ENCODE peak calls at places on chromosomes 13 and 19, in seven cellular contexts. I is thoracic aorta; Z is adrenal gland; C is IMR-90; D is CD8-positive, alpha-beta memory T cell; L is CD4-positive, CD25-positive, alpha-beta regulatory T cell; B is small intestine. H is an unnamed sample. For H3K36me3, the result is how much of the 10 kb centered on the place peaks cover.

GRCh38 chr19:38266981-38267597 is 2.7 kb downstream of the SPINT2 start:
- DNase-seq in I (no peak), Z (no peak), C (peak), D (no peak), L (no peak), B (peak), H (peak)

GRCh38 chr13:51763486-51763885 is 40.5 kb downstream of the DHRS12 start:
- DNase-seq in I (no peak), Z (no peak), C (no peak), D (no peak), L (no peak), B (no peak), H (no peak)

GRCh38 chr19:55449469-55449868 is 6.4 kb upstream of the SHISA7 start:
- DNase-seq in I (no peak), Z (no peak), C (no peak), D (no peak), L (no peak), B (no peak), H (no peak)

GRCh38 chr19:50377051-50377441 is 789 bp downstream of the NR1H2 start:
- DNase-seq in I (no peak), Z (no peak), C (no peak), D (peak), L (peak), B (peak), H (no peak)

GRCh38 chr19:53246498-53246897 is 8.2 kb downstream of the ZNF677 start:
- DNase-seq in I (no peak), Z (no peak), C (no peak), D (no peak), L (no peak), B (no peak), H (no peak)

GRCh38 chr13:27997904-27998522 is 9.5 kb upstream of the URAD start:
- DNase-seq in I (no peak), Z (no peak), C (peak), D (no peak), L (peak), B (peak), H (peak)

GRCh38 chr13:24038846-24039330 is 121.6 kb upstream of the SPATA13 start:
- DNase-seq in I (no peak), Z (no peak), C (peak), D (no peak), L (no peak), B (no peak), H (peak)

GRCh38 chr19:4277051-4277700 is 1.9 kb upstream of the SHD start:
- DNase-seq in I (no peak), Z (no peak), C (no peak), D (no peak), L (no peak), B (no peak), H (no peak)

GRCh38 chr13:31775686-31776085 is 36.4 kb downstream of the RXFP2 start:
- DNase-seq in I (no peak), Z (no peak), C (no peak), D (no peak), L (no peak), B (no peak), H (no peak)

GRCh38 chr13:27353166-27353583 is 71.2 kb upstream of the GTF3A start:
- DNase-seq in I (no peak), Z (no peak), C (peak), D (no peak), L (peak), B (peak), H (no peak)

GRCh38 chr13:21240586-21240985 is 64.1 kb downstream of the MRPL57 start:
- DNase-seq in I (no peak), Z (no peak), C (peak), D (no peak), L (no peak), B (no peak), H (peak)

GRCh38 chr19:46497773-46498172 is 2.1 kb upstream of the PNMA8B start:
- DNase-seq in I (no peak), Z (no peak), C (peak), D (no peak), L (no peak), B (no peak), H (no peak)

GRCh38 chr19:1360818-1361461 is 22.8 kb upstream of the NDUFS7 start:
- DNase-seq in I (no peak), Z (peak), C (peak), D (no peak), L (no peak), B (no peak), H (peak)

GRCh38 chr13:32427852-32428580 is at the start of gene N4BP2L1:
- DNase-seq in I (peak), Z (peak), C (no peak), D (peak), L (peak), B (peak), H (peak)

GRCh38 chr13:69820180-69820579 is 287.4 kb upstream of the ATXN8OS start:
- DNase-seq in I (no peak), Z (no peak), C (no peak), D (no peak), L (no peak), B (no peak), H (no peak)

GRCh38 chr13:27076411-27076810 is 95.2 kb downstream of the USP12 start:
- DNase-seq in I (no peak), Z (no peak), C (peak), D (no peak), L (no peak), B (no peak), H (no peak)

GRCh38 chr19:30634431-30634830 is 262.2 kb downstream of the ZNF536 start:
- DNase-seq in I (no peak), Z (no peak), C (no peak), D (no peak), L (no peak), B (no peak), H (no peak)

GRCh38 chr13:47897411-47898050 is 103.5 kb downstream of the SUCLA2 start:
- DNase-seq in I (no peak), Z (no peak), C (peak), D (no peak), L (no peak), B (peak), H (no peak)

GRCh38 chr19:58385313-58386165 is 1.5 kb upstream of the RPS5 start:
- DNase-seq in I (no peak), Z (no peak), C (no peak), D (no peak), L (no peak), B (no peak), H (no peak)

GRCh38 chr13:36157475-36157874 is 26.3 kb upstream of the DCLK1 start:
- DNase-seq in I (no peak), Z (no peak), C (no peak), D (no peak), L (no peak), B (no peak), H (no peak)

GRCh38 chr13:90299238-90299637 is 1048.2 kb upstream of the MIR17HG start:
- DNase-seq in I (no peak), Z (no peak), C (no peak), D (no peak), L (no peak), B (no peak), H (no peak)

GRCh38 chr13:111179908-111180756 is 65.0 kb downstream of the ARHGEF7 start:
- DNase-seq in I (no peak), Z (no peak), C (no peak), D (no peak), L (peak), B (no peak), H (no peak)

GRCh38 chr19:38634757-38635482 is 12.5 kb upstream of the ACTN4 start:
- DNase-seq in I (no peak), Z (peak), C (peak), D (peak), L (peak), B (peak), H (peak)

GRCh38 chr19:2640563-2641331 is 61.7 kb downstream of the GNG7 start:
- DNase-seq in I (no peak), Z (no peak), C (no peak), D (no peak), L (no peak), B (no peak), H (no peak)

GRCh38 chr19:18397242-18398202 is at the start of gene LRRC25:
- DNase-seq in I (no peak), Z (peak), C (no peak), D (no peak), L (no peak), B (no peak), H (no peak)

GRCh38 chr13:46578590-46578975 is 25.6 kb downstream of the LRCH1 start:
- DNase-seq in I (no peak), Z (no peak), C (no peak), D (no peak), L (no peak), B (no peak), H (no peak)

GRCh38 chr13:95535243-95535642 is 17.3 kb upstream of the CLDN10 start:
- DNase-seq in I (no peak), Z (no peak), C (peak), D (no peak), L (no peak), B (peak), H (peak)

GRCh38 chr19:11444059-11444458 is 8.6 kb downstream of the PRKCSH start:
- DNase-seq in I (no peak), Z (no peak), C (no peak), D (no peak), L (no peak), B (no peak), H (no peak)

GRCh38 chr19:8306235-8307054 is 1.7 kb downstream of the CD320 start:
- DNase-seq in I (no peak), Z (peak), C (no peak), D (no peak), L (no peak), B (peak), H (no peak)

GRCh38 chr13:30307194-30307965 is at the start of gene KATNAL1:
- DNase-seq in I (peak), Z (peak), C (peak), D (peak), L (no peak), B (peak), H (peak)

GRCh38 chr13:99282264-99283231 is 24.4 kb upstream of the GPR18 start:
- DNase-seq in I (no peak), Z (no peak), C (no peak), D (no peak), L (peak), B (no peak), H (no peak)

GRCh38 chr13:75357576-75358295 is 124.2 kb downstream of the TBC1D4 start:
- DNase-seq in I (no peak), Z (peak), C (peak), D (no peak), L (peak), B (peak), H (peak)

GRCh38 chr19:48877900-48878218 is 5.6 kb downstream of the PPP1R15A start:
- DNase-seq in I (no peak), Z (no peak), C (no peak), D (no peak), L (no peak), B (no peak), H (no peak)
- H3K36me3 ChIP-seq in I (under half), Z (under half), C (under half), D (under half), L (under half), B (under half), H (half or more)

DNA sequence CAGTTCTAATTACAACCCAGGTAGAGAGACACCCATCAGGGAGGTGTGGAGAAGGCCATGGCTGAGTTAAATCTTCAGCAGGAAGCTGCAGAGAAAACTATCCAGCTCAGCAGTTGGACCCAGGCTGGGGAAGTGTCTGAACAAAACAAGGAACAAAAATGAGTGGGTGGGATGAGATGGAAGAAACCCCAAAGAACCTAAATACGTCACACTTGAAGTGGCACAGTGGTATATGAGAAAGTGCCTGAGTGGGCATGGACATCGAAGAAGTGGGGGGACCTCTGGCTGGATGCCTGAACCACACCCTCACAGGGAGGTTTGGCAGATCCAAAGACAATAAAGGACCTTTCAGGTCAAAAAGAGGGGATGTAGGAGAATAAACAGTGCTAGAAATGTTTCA is 3.5 kb upstream of the EPHX3 start:
- DNase-seq in I (no peak), Z (no peak), C (no peak), D (no peak), L (no peak), B (no peak), H (no peak)
- H3K36me3 ChIP-seq in I (under half), Z (under half), C (under half), D (under half), L (under half), B (under half), H (half or more)

GRCh38 chr13:108218044-108218974 is at the start of gene ABHD13:
- DNase-seq in I (peak), Z (peak), C (peak), D (peak), L (peak), B (peak), H (peak)

GRCh38 chr13:108215428-108215827 is at the start of gene LIG4:
- DNase-seq in I (peak), Z (peak), C (peak), D (peak), L (peak), B (peak), H (peak)

GRCh38 chr13:108214511-108215383 is 589 bp downstream of the LIG4 start:
- DNase-seq in I (no peak), Z (no peak), C (no peak), D (no peak), L (no peak), B (no peak), H (no peak)

GRCh38 chr13:108213946-108214345 is 1.4 kb downstream of the LIG4 start:
- DNase-seq in I (no peak), Z (no peak), C (peak), D (no peak), L (no peak), B (no peak), H (no peak)

DNA sequence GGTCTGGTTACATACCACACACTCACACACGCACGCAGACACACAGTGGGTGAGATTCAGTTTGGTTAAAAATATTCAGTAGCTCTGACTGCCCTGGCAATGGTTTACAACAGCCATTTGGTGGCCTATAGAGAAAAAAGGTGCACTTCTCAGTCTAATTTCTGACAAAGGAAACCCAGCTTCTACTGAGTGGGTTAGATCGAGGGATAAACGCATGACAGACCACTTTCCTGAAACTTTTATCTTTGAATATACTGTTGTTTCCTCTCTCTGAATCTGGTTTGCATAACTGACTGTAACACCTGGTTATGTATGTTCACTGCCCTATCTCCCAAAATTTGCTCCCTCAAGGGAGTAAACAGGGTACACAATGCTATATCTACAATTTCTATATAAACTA is 2.4 kb downstream of the LIG4 start:
- DNase-seq in I (no peak), Z (no peak), C (no peak), D (no peak), L (no peak), B (no peak), H (no peak)
- H3K36me3 ChIP-seq in I (under half), Z (under half), C (under half), D (under half), L (under half), B (under half), H (under half)

GRCh38 chr19:6453951-6454565 is 5.5 kb downstream of the SLC25A23 start:
- DNase-seq in I (no peak), Z (no peak), C (no peak), D (no peak), L (no peak), B (no peak), H (no peak)
- H3K36me3 ChIP-seq in I (under half), Z (under half), C (under half), D (under half), L (under half), B (under half), H (under half)

GRCh38 chr19:42288411-42288810 is 13.5 kb upstream of the PRR19 start:
- DNase-seq in I (no peak), Z (no peak), C (no peak), D (no peak), L (no peak), B (no peak), H (no peak)
- H3K36me3 ChIP-seq in I (half or more), Z (under half), C (half or more), D (under half), L (under half), B (under half), H (half or more)

DNA sequence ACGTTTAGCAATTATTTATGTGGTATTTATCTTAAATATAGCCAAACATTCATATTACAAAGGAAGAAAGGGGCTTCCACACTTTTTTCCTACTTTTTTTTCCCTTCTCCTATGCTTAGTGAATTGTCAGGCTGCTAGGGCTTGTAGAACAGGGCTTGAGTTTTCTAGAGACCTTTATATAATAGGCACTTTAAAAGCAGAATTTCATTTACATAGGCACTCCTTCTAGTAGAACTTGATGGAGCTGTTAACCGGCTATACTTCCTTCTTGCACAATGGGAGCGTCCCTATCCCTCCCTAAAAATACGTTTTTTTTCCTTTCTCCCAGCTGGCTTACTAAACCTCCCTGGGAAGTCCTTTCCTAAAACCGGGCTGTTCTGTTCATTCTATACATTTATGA is 1.1 kb downstream of the TRIM13 start:
- DNase-seq in I (no peak), Z (no peak), C (no peak), D (no peak), L (no peak), B (peak), H (no peak)
- H3K36me3 ChIP-seq in I (under half), Z (under half), C (under half), D (under half), L (under half), B (under half), H (half or more)

DNA sequence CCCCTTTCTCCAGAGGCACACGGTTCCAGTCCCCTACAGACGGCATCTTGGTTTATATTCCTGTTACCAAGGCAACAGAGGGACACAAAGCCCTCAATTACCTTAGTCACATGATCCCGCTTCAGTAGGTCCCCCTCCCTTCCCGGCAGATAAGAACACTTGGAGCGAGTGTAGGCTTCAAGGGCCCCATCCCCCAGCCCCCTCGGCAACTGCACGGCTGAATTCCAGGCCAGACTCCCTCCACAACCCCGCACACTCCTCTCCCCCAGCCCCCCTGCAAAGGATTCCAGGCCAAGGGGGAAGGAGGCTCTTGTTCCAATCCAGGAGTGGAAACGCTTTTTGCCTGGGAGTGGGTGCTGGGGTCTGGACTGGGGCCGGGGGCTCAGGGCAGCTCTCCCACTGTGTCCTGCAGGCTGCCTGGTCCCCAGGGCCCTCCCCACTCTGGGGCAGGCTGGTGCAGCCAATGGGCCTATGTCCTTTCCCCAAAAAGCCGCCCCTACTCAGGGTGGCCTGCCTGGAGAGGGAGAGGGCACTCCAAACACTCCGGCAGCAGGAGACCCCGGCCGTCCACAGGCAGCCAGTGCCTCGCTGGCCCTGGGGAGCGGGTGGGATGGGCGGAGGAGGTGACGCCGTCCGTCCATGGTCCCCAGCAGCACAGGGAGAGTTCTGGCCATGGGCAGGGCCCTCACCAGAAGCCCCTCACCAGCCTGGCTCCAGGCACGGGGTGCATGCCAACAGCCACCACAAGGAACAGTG is 62.6 kb downstream of the MLLT1 start:
- DNase-seq in I (no peak), Z (no peak), C (peak), D (no peak), L (no peak), B (no peak), H (no peak)
- H3K36me3 ChIP-seq in I (under half), Z (under half), C (under half), D (under half), L (under half), B (under half), H (under half)

H was measured in MG63.